ENCODE peak calls at places on chromosomes 5 and 9, in five cellular contexts. K is astrocyte of the cerebellum, A is erythroblast, C is foreskin fibroblast, H is left kidney. P is an unnamed sample.

GRCh38 chr5:54309751-54310432 is 481 bp downstream of the ARL15 start:
- DNase-seq in H (peak; percentile 78), C (peak; percentile 61), K (no peak), A (peak; percentile 52), P (no peak)

GRCh38 chr5:52794519-52794918 is 6.8 kb downstream of the ITGA1 start:
- DNase-seq in C (no peak), K (no peak), H (no peak), A (no peak), P (no peak)

GRCh38 chr9:2681981-2682380 is 35.3 kb upstream of the KCNV2 start:
- DNase-seq in H (no peak), K (no peak), A (no peak), C (no peak), P (no peak)

GRCh38 chr5:150763023-150763793 is 4.4 kb upstream of the DCTN4 start:
- DNase-seq in K (peak; percentile 33), A (peak; percentile 82), H (peak; percentile 74), C (peak; percentile 83), P (no peak)

GRCh38 chr5:179464631-179465030 is 85.7 kb upstream of the RUFY1 start:
- DNase-seq in H (no peak), A (no peak), K (no peak), C (no peak), P (no peak)

GRCh38 chr5:100901851-100902341 is 1.2 kb downstream of the ST8SIA4 start:
- DNase-seq in K (no peak), H (peak; percentile 78), C (peak; percentile 6), A (peak; percentile 40), P (no peak)

GRCh38 chr5:3389471-3390026 is 206.1 kb upstream of the IRX1 start:
- DNase-seq in H (peak; percentile 27), K (no peak), C (no peak), A (no peak), P (no peak)

GRCh38 chr5:64612349-64612961 is 77.8 kb upstream of the SHISAL2B start:
- DNase-seq in K (peak; percentile 53), H (peak; percentile 87), A (peak; percentile 23), C (peak; percentile 77), P (peak; percentile 37)

GRCh38 chr9:134624119-134624826 is 17.3 kb upstream of the COL5A1 start:
- DNase-seq in A (no peak), C (peak; percentile 70), K (no peak), H (no peak), P (no peak)

GRCh38 chr9:16154570-16155078 is 601.8 kb downstream of the CCDC171 start:
- DNase-seq in C (no peak), K (no peak), A (no peak), H (peak; percentile 85), P (no peak)

GRCh38 chr9:93680445-93681315 is 104.3 kb downstream of the PHF2 start:
- DNase-seq in A (no peak), H (no peak), K (no peak), C (no peak), P (no peak)

GRCh38 chr9:120716483-120716882 is 2.2 kb upstream of the MEGF9 start:
- DNase-seq in H (no peak), A (no peak), K (no peak), C (no peak), P (no peak)

GRCh38 chr9:72971411-72971810 is 18.6 kb upstream of the ALDH1A1 start:
- DNase-seq in K (no peak), H (no peak), A (no peak), C (no peak), P (no peak)

GRCh38 chr5:88679638-88680037 is 203.3 kb downstream of the MEF2C start:
- DNase-seq in C (no peak), A (no peak), K (no peak), H (no peak), P (no peak)

GRCh38 chr5:17123010-17123409 is 94.4 kb upstream of the BASP1 start:
- DNase-seq in H (no peak), A (no peak), K (peak; percentile 63), C (peak; percentile 63), P (no peak)

GRCh38 chr9:107213561-107214028 is 69.5 kb upstream of the RAD23B start:
- DNase-seq in K (peak; percentile 64), C (peak; percentile 89), H (peak; percentile 19), A (no peak), P (peak; percentile 89)

GRCh38 chr9:98066235-98066634 is 9.7 kb downstream of the NANS start:
- DNase-seq in C (no peak), K (no peak), A (no peak), H (no peak), P (no peak)

GRCh38 chr5:163396941-163397340 is 40.5 kb upstream of the CCNG1 start:
- DNase-seq in A (no peak), C (no peak), H (no peak), K (no peak), P (no peak)

GRCh38 chr9:130756037-130756436 is 62.5 kb downstream of the EXOSC2 start:
- DNase-seq in K (no peak), A (no peak), C (no peak), H (no peak), P (no peak)

P was measured in HFF-Myc.